ENCODE peak calls at places on chromosome 2, in four cellular contexts. One of them, this sample, is unnamed.

GRCh38 chr2:186726938-186727337 is 33.1 kb downstream of the FAM171B start:
- DNase-seq in neural crest cell: no peak
- DNase-seq in mesothelial cell of epicardium: no peak
- DNase-seq in GM06990: no peak
- DNase-seq in this sample: no peak

GRCh38 chr2:85164145-85164559 is 31.0 kb downstream of the TCF7L1 start:
- DNase-seq in neural crest cell: no peak
- DNase-seq in mesothelial cell of epicardium: no peak
- DNase-seq in GM06990: no peak
- DNase-seq in this sample: no peak

GRCh38 chr2:176454893-176455810 is 185.9 kb downstream of the MTX2 start:
- DNase-seq in neural crest cell: peak
- DNase-seq in mesothelial cell of epicardium: peak
- DNase-seq in GM06990: peak
- DNase-seq in this sample: peak

GRCh38 chr2:206802654-206803514 is 37.5 kb downstream of the FASTKD2 start:
- DNase-seq in neural crest cell: no peak
- DNase-seq in mesothelial cell of epicardium: no peak
- DNase-seq in GM06990: no peak
- DNase-seq in this sample: no peak

GRCh38 chr2:64704996-64705395 is 51.3 kb upstream of the SERTAD2 start:
- DNase-seq in neural crest cell: no peak
- DNase-seq in mesothelial cell of epicardium: no peak
- DNase-seq in GM06990: no peak
- DNase-seq in this sample: no peak

GRCh38 chr2:159968282-159968900 is 94.0 kb downstream of the PLA2R1 start:
- DNase-seq in neural crest cell: peak
- DNase-seq in mesothelial cell of epicardium: no peak
- DNase-seq in GM06990: no peak
- DNase-seq in this sample: peak

GRCh38 chr2:233113114-233113452 is 52.9 kb downstream of the INPP5D start:
- DNase-seq in neural crest cell: no peak
- DNase-seq in mesothelial cell of epicardium: no peak
- DNase-seq in GM06990: no peak
- DNase-seq in this sample: no peak

GRCh38 chr2:219609149-219609750 is 11.6 kb downstream of the STK11IP start:
- DNase-seq in neural crest cell: no peak
- DNase-seq in mesothelial cell of epicardium: no peak
- DNase-seq in GM06990: no peak
- DNase-seq in this sample: no peak

This sample was measured in progenitor cell of endocrine pancreas.